ENCODE peak calls at places on chromosome 15, in five cellular contexts. One of them, this sample, is unnamed.

GRCh38 chr15:74799843-74800558 is 12.6 kb upstream of the LMAN1L start:
- DNase-seq in PC-3: peak; percentile 74
- DNase-seq in left ventricle myocardium inferior: peak; percentile 77
- DNase-seq in kidney: peak; percentile 84
- DNase-seq in caudate nucleus: peak; percentile 32
- DNase-seq in this sample: peak; percentile 90

GRCh38 chr15:64461577-64462162 is 1.3 kb downstream of the ZNF609 start:
- DNase-seq in PC-3: no peak
- DNase-seq in left ventricle myocardium inferior: no peak
- DNase-seq in kidney: peak; percentile 35
- DNase-seq in caudate nucleus: no peak
- DNase-seq in this sample: no peak

GRCh38 chr15:73240864-73241499 is 127.8 kb downstream of the HCN4 start:
- DNase-seq in PC-3: peak; percentile 81
- DNase-seq in left ventricle myocardium inferior: peak; percentile 18
- DNase-seq in kidney: no peak
- DNase-seq in caudate nucleus: peak; percentile 10
- DNase-seq in this sample: no peak

GRCh38 chr15:80234883-80235282 is 17.1 kb downstream of the CTXND1 start:
- DNase-seq in PC-3: peak; percentile 48
- DNase-seq in left ventricle myocardium inferior: no peak
- DNase-seq in kidney: no peak
- DNase-seq in caudate nucleus: no peak
- DNase-seq in this sample: no peak

GRCh38 chr15:40282870-40283614 is at the start of gene ANKRD63:
- DNase-seq in PC-3: peak; percentile 20
- DNase-seq in left ventricle myocardium inferior: no peak
- DNase-seq in kidney: no peak
- DNase-seq in caudate nucleus: no peak
- DNase-seq in this sample: no peak

GRCh38 chr15:88834211-88834812 is 31.1 kb downstream of the ACAN start:
- DNase-seq in PC-3: peak; percentile 45
- DNase-seq in left ventricle myocardium inferior: peak; percentile 40
- DNase-seq in kidney: no peak
- DNase-seq in caudate nucleus: no peak
- DNase-seq in this sample: no peak

GRCh38 chr15:35306361-35306981 is 221.4 kb upstream of the NANOGP8 start:
- DNase-seq in PC-3: peak; percentile 48
- DNase-seq in left ventricle myocardium inferior: no peak
- DNase-seq in kidney: no peak
- DNase-seq in caudate nucleus: no peak
- DNase-seq in this sample: no peak

GRCh38 chr15:30927148-30927761 is 23.5 kb downstream of the FAN1 start:
- DNase-seq in PC-3: no peak
- DNase-seq in left ventricle myocardium inferior: no peak
- DNase-seq in kidney: no peak
- DNase-seq in caudate nucleus: no peak
- DNase-seq in this sample: no peak

GRCh38 chr15:96002890-96003859 is 327.3 kb upstream of the NR2F2 start:
- DNase-seq in PC-3: no peak
- DNase-seq in left ventricle myocardium inferior: no peak
- DNase-seq in kidney: no peak
- DNase-seq in caudate nucleus: no peak
- DNase-seq in this sample: no peak

GRCh38 chr15:52960283-52960682 is 170.1 kb upstream of the ONECUT1 start:
- DNase-seq in PC-3: peak; percentile 8
- DNase-seq in left ventricle myocardium inferior: no peak
- DNase-seq in kidney: no peak
- DNase-seq in caudate nucleus: no peak
- DNase-seq in this sample: no peak

GRCh38 chr15:70486451-70487379 is 276.6 kb downstream of the UACA start:
- DNase-seq in PC-3: peak; percentile 65
- DNase-seq in left ventricle myocardium inferior: peak; percentile 30
- DNase-seq in kidney: no peak
- DNase-seq in caudate nucleus: no peak
- DNase-seq in this sample: peak; percentile 73

GRCh38 chr15:39270221-39270835 is 310.6 kb upstream of the THBS1 start:
- DNase-seq in PC-3: no peak
- DNase-seq in left ventricle myocardium inferior: no peak
- DNase-seq in kidney: no peak
- DNase-seq in caudate nucleus: no peak
- DNase-seq in this sample: no peak

GRCh38 chr15:39270976-39271375 is 309.9 kb upstream of the THBS1 start:
- DNase-seq in PC-3: peak; percentile 73
- DNase-seq in left ventricle myocardium inferior: no peak
- DNase-seq in kidney: no peak
- DNase-seq in caudate nucleus: no peak
- DNase-seq in this sample: no peak

GRCh38 chr15:39275066-39275465 is 305.8 kb upstream of the THBS1 start:
- DNase-seq in PC-3: no peak
- DNase-seq in left ventricle myocardium inferior: no peak
- DNase-seq in kidney: no peak
- DNase-seq in caudate nucleus: no peak
- DNase-seq in this sample: no peak

GRCh38 chr15:39273805-39274411 is 307.0 kb upstream of the THBS1 start:
- DNase-seq in PC-3: peak; percentile 100
- DNase-seq in left ventricle myocardium inferior: no peak
- DNase-seq in kidney: no peak
- DNase-seq in caudate nucleus: no peak
- DNase-seq in this sample: no peak

GRCh38 chr15:39272901-39273300 is 308.0 kb upstream of the THBS1 start:
- DNase-seq in PC-3: no peak
- DNase-seq in left ventricle myocardium inferior: no peak
- DNase-seq in kidney: no peak
- DNase-seq in caudate nucleus: no peak
- DNase-seq in this sample: no peak
- H3K27ac ChIP-seq in PC-3: peak overlapping the region; percentile 97
- H3K27ac ChIP-seq in left ventricle myocardium inferior: no peak overlapping the region
- H3K27ac ChIP-seq in kidney: no peak overlapping the region
- H3K27ac ChIP-seq in caudate nucleus: no peak overlapping the region
- H3K27ac ChIP-seq in this sample: no peak overlapping the region

DNA sequence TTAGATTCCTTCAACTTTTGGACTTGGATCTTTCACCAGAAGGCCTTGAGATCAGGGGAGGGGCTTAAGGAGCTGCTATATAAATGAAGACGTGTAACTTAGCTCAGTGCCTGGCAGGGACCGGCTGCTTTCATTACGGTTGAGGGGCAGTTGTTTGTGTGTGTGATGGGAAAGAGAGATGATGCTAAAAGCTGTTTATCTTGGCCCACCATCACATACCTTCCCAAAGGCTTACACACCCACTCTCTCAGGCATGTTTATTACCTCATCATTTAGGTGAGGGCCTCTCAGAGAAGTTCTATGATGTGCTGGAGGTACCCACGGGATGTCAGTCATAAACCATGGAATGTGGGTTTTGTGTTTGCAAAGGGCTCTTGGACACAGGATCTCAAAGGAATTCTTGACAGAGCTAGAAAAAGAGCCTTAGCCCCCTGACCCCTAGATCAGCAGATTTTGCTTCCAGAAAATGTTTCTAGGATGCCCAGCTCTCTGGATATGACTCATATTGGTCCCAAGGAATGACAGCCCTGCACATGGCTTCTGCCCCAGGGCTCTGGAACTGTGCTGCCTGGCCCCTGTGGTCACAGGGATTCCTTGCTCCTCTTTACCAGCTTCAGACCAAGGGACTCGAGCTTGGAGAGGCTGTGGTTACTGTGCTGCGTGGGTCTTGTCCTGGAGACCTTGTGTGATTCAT is 15.9 kb upstream of the SMAD3 start:
- DNase-seq in PC-3: peak; percentile 85
- DNase-seq in left ventricle myocardium inferior: no peak
- DNase-seq in kidney: peak; percentile 86
- DNase-seq in caudate nucleus: no peak
- DNase-seq in this sample: no peak
- H3K27ac ChIP-seq in PC-3: peak overlapping the region; percentile 90
- H3K27ac ChIP-seq in left ventricle myocardium inferior: no peak overlapping the region
- H3K27ac ChIP-seq in kidney: peak overlapping the region; percentile 96
- H3K27ac ChIP-seq in caudate nucleus: peak overlapping the region; percentile 75
- H3K27ac ChIP-seq in this sample: peak overlapping the region; percentile 82

GRCh38 chr15:69459063-69459462 is 6.4 kb downstream of the RPLP1 start:
- DNase-seq in PC-3: no peak
- DNase-seq in left ventricle myocardium inferior: no peak
- DNase-seq in kidney: no peak
- DNase-seq in caudate nucleus: no peak
- DNase-seq in this sample: no peak

GRCh38 chr15:69462493-69463181 is 10.0 kb downstream of the RPLP1 start:
- DNase-seq in PC-3: peak; percentile 96
- DNase-seq in left ventricle myocardium inferior: peak; percentile 96
- DNase-seq in kidney: peak; percentile 98
- DNase-seq in caudate nucleus: peak; percentile 87
- DNase-seq in this sample: peak; percentile 97

GRCh38 chr15:69463182-69463756 is 10.7 kb downstream of the RPLP1 start:
- DNase-seq in PC-3: no peak
- DNase-seq in left ventricle myocardium inferior: no peak
- DNase-seq in kidney: no peak
- DNase-seq in caudate nucleus: no peak
- DNase-seq in this sample: no peak

GRCh38 chr15:69460481-69460880 is 7.9 kb downstream of the RPLP1 start:
- DNase-seq in PC-3: no peak
- DNase-seq in left ventricle myocardium inferior: no peak
- DNase-seq in kidney: no peak
- DNase-seq in caudate nucleus: no peak
- DNase-seq in this sample: no peak

GRCh38 chr15:69462030-69462492 is 9.4 kb downstream of the RPLP1 start:
- DNase-seq in PC-3: no peak
- DNase-seq in left ventricle myocardium inferior: peak; percentile 33
- DNase-seq in kidney: peak; percentile 81
- DNase-seq in caudate nucleus: no peak
- DNase-seq in this sample: peak; percentile 81
- H3K27ac ChIP-seq in PC-3: no peak overlapping the region
- H3K27ac ChIP-seq in left ventricle myocardium inferior: peak overlapping the region; percentile 93
- H3K27ac ChIP-seq in kidney: peak overlapping the region; percentile 77
- H3K27ac ChIP-seq in caudate nucleus: peak overlapping the region; percentile 40
- H3K27ac ChIP-seq in this sample: peak overlapping the region; percentile 91

GRCh38 chr15:65893060-65893459 is 23.8 kb downstream of the RAB11A start:
- DNase-seq in PC-3: no peak
- DNase-seq in left ventricle myocardium inferior: no peak
- DNase-seq in kidney: no peak
- DNase-seq in caudate nucleus: no peak
- DNase-seq in this sample: no peak
- H3K27ac ChIP-seq in PC-3: no peak overlapping the region
- H3K27ac ChIP-seq in left ventricle myocardium inferior: no peak overlapping the region
- H3K27ac ChIP-seq in kidney: no peak overlapping the region
- H3K27ac ChIP-seq in caudate nucleus: no peak overlapping the region
- H3K27ac ChIP-seq in this sample: no peak overlapping the region

GRCh38 chr15:99564221-99565030 is 1.4 kb upstream of the MEF2A start:
- DNase-seq in PC-3: no peak
- DNase-seq in left ventricle myocardium inferior: no peak
- DNase-seq in kidney: no peak
- DNase-seq in caudate nucleus: no peak
- DNase-seq in this sample: no peak
- H3K27ac ChIP-seq in PC-3: no peak overlapping the region
- H3K27ac ChIP-seq in left ventricle myocardium inferior: peak overlapping the region; percentile 100
- H3K27ac ChIP-seq in kidney: peak overlapping the region; percentile 86
- H3K27ac ChIP-seq in caudate nucleus: peak overlapping the region; percentile 97
- H3K27ac ChIP-seq in this sample: peak overlapping the region; percentile 95

This sample was measured in upper lobe of right lung.